ENCODE peak calls at places on chromosome 1, in four cellular contexts. One of them, this sample, is unnamed.

GRCh38 chr1:2585318-2586092 is 1.1 kb upstream of the PRXL2B start:
- DNase-seq in upper lobe of left lung: peak
- DNase-seq in astrocyte of the spinal cord: peak
- DNase-seq in WTC11: no peak
- DNase-seq in this sample: no peak

GRCh38 chr1:246677842-246678241 is 46.4 kb upstream of the SCCPDH start:
- DNase-seq in upper lobe of left lung: no peak
- DNase-seq in astrocyte of the spinal cord: no peak
- DNase-seq in WTC11: no peak
- DNase-seq in this sample: no peak

GRCh38 chr1:28329395-28330153 is 734 bp downstream of the MED18 start:
- DNase-seq in upper lobe of left lung: peak
- DNase-seq in astrocyte of the spinal cord: peak
- DNase-seq in WTC11: peak
- DNase-seq in this sample: no peak

GRCh38 chr1:20199410-20199809 is 13.1 kb upstream of the PLA2G2C start:
- DNase-seq in upper lobe of left lung: no peak
- DNase-seq in astrocyte of the spinal cord: no peak
- DNase-seq in WTC11: no peak
- DNase-seq in this sample: no peak

GRCh38 chr1:77288275-77288674 is 6.5 kb downstream of the AK5 start:
- DNase-seq in upper lobe of left lung: no peak
- DNase-seq in astrocyte of the spinal cord: no peak
- DNase-seq in WTC11: no peak
- DNase-seq in this sample: no peak

GRCh38 chr1:234845097-234845660 is 235.2 kb upstream of the IRF2BP2 start:
- DNase-seq in upper lobe of left lung: peak
- DNase-seq in astrocyte of the spinal cord: peak
- DNase-seq in WTC11: no peak
- DNase-seq in this sample: no peak

GRCh38 chr1:14723401-14723800 is 124.9 kb downstream of the KAZN start:
- DNase-seq in upper lobe of left lung: no peak
- DNase-seq in astrocyte of the spinal cord: no peak
- DNase-seq in WTC11: no peak
- DNase-seq in this sample: no peak

GRCh38 chr1:21099034-21099868 is 77.4 kb downstream of the EIF4G3 start:
- DNase-seq in upper lobe of left lung: no peak
- DNase-seq in astrocyte of the spinal cord: no peak
- DNase-seq in WTC11: no peak
- DNase-seq in this sample: no peak

GRCh38 chr1:36305915-36306209 is 306 bp upstream of the SH3D21 start:
- DNase-seq in upper lobe of left lung: peak
- DNase-seq in astrocyte of the spinal cord: no peak
- DNase-seq in WTC11: no peak
- DNase-seq in this sample: no peak

GRCh38 chr1:10676987-10677386 is 119.5 kb downstream of the CASZ1 start:
- DNase-seq in upper lobe of left lung: no peak
- DNase-seq in astrocyte of the spinal cord: no peak
- DNase-seq in WTC11: no peak
- DNase-seq in this sample: no peak

GRCh38 chr1:32741417-32742131 is 39.0 kb upstream of the SYNC start:
- DNase-seq in upper lobe of left lung: no peak
- DNase-seq in astrocyte of the spinal cord: no peak
- DNase-seq in WTC11: no peak
- DNase-seq in this sample: no peak
- TF ChIP-seq CTCF in upper lobe of left lung: peak
- TF ChIP-seq CTCF in astrocyte of the spinal cord: peak
- TF ChIP-seq CTCF in WTC11: no peak
- TF ChIP-seq CTCF in this sample: peak

GRCh38 chr1:89659322-89660061 is 26.6 kb downstream of the LRRC8C start:
- DNase-seq in upper lobe of left lung: no peak
- DNase-seq in astrocyte of the spinal cord: no peak
- DNase-seq in WTC11: no peak
- DNase-seq in this sample: no peak
- TF ChIP-seq CTCF in upper lobe of left lung: no peak
- TF ChIP-seq CTCF in astrocyte of the spinal cord: no peak
- TF ChIP-seq CTCF in WTC11: no peak
- TF ChIP-seq CTCF in this sample: no peak

GRCh38 chr1:228006034-228006792 is 585 bp upstream of the WNT3A start:
- DNase-seq in upper lobe of left lung: no peak
- DNase-seq in astrocyte of the spinal cord: no peak
- DNase-seq in WTC11: peak
- DNase-seq in this sample: peak

GRCh38 chr1:228007801-228008341 is 1.1 kb downstream of the WNT3A start:
- DNase-seq in upper lobe of left lung: no peak
- DNase-seq in astrocyte of the spinal cord: no peak
- DNase-seq in WTC11: no peak
- DNase-seq in this sample: no peak

GRCh38 chr1:228006793-228007053 is at the start of gene WNT3A:
- DNase-seq in upper lobe of left lung: no peak
- DNase-seq in astrocyte of the spinal cord: no peak
- DNase-seq in WTC11: no peak
- DNase-seq in this sample: no peak

GRCh38 chr1:228008391-228009115 is 1.8 kb downstream of the WNT3A start:
- DNase-seq in upper lobe of left lung: no peak
- DNase-seq in astrocyte of the spinal cord: no peak
- DNase-seq in WTC11: no peak
- DNase-seq in this sample: peak

GRCh38 chr1:228007054-228007800 is 429 bp downstream of the WNT3A start:
- DNase-seq in upper lobe of left lung: no peak
- DNase-seq in astrocyte of the spinal cord: no peak
- DNase-seq in WTC11: no peak
- DNase-seq in this sample: peak
- TF ChIP-seq CTCF in upper lobe of left lung: no peak
- TF ChIP-seq CTCF in astrocyte of the spinal cord: no peak
- TF ChIP-seq CTCF in WTC11: no peak
- TF ChIP-seq CTCF in this sample: no peak

GRCh38 chr1:89598450-89599331 is 34.2 kb upstream of the LRRC8C start:
- DNase-seq in upper lobe of left lung: no peak
- DNase-seq in astrocyte of the spinal cord: peak
- DNase-seq in WTC11: no peak
- DNase-seq in this sample: no peak
- TF ChIP-seq CTCF in upper lobe of left lung: peak
- TF ChIP-seq CTCF in astrocyte of the spinal cord: peak
- TF ChIP-seq CTCF in WTC11: peak
- TF ChIP-seq CTCF in this sample: peak

DNA sequence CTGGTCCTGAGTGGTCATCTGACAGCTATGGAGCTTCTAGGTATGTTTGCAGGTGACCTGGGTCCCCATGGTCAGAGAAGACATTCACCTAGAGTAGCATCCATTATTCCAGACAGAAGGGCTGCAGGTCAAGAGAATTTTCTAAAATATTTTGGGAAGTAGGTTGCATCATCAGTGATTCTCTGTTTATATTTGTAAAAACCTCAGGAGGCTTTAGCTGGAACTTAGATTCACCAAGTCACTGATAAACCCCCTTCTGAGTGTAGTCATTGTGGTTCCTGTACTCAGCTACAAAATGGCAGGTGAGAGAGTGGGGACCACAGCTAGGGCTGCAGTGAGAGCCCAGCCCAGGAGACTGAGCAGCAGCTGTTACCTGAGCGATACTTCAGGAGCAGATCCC is 78.6 kb downstream of the ABCA4 start:
- DNase-seq in upper lobe of left lung: no peak
- DNase-seq in astrocyte of the spinal cord: no peak
- DNase-seq in WTC11: no peak
- DNase-seq in this sample: no peak
- TF ChIP-seq CTCF in upper lobe of left lung: no peak
- TF ChIP-seq CTCF in astrocyte of the spinal cord: no peak
- TF ChIP-seq CTCF in WTC11: no peak
- TF ChIP-seq CTCF in this sample: no peak

GRCh38 chr1:156336242-156336641 is 1.9 kb downstream of the CCT3 start:
- DNase-seq in upper lobe of left lung: no peak
- DNase-seq in astrocyte of the spinal cord: no peak
- DNase-seq in WTC11: no peak
- DNase-seq in this sample: no peak

GRCh38 chr1:156342556-156342955 is 4.2 kb downstream of the TSACC start:
- DNase-seq in upper lobe of left lung: no peak
- DNase-seq in astrocyte of the spinal cord: no peak
- DNase-seq in WTC11: no peak
- DNase-seq in this sample: no peak

GRCh38 chr1:156337052-156337887 is 822 bp downstream of the CCT3 start:
- DNase-seq in upper lobe of left lung: no peak
- DNase-seq in astrocyte of the spinal cord: no peak
- DNase-seq in WTC11: no peak
- DNase-seq in this sample: no peak

GRCh38 chr1:156338180-156338973 is at the start of the genes CCT3 and TSACC:
- DNase-seq in upper lobe of left lung: peak
- DNase-seq in astrocyte of the spinal cord: peak
- DNase-seq in WTC11: peak
- DNase-seq in this sample: peak

DNA sequence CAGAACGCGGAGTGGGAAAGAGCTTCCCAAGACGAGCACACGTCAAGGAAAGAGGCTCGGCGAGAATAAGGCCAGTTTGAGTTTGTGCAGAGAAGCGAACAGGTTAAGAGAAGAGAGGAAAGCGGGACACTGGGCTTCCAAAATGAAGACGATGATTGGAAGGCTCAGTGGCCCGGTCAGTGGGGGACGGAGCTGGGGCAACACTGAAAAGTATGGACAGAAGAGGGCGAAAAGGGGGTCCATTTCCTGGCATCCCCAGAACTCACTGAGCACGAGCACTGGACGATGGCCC is 258 bp downstream of the CCT3 start:
- DNase-seq in upper lobe of left lung: no peak
- DNase-seq in astrocyte of the spinal cord: no peak
- DNase-seq in WTC11: no peak
- DNase-seq in this sample: no peak
- TF ChIP-seq CTCF in upper lobe of left lung: no peak
- TF ChIP-seq CTCF in astrocyte of the spinal cord: no peak
- TF ChIP-seq CTCF in WTC11: no peak
- TF ChIP-seq CTCF in this sample: no peak